ENCODE peak calls at places on chromosomes 7 and 10, in six cellular contexts. M is psoas muscle; P is BJ; Q is T follicular helper cell; V is stimulated activated CD4-positive, alpha-beta T cell treated with anti-CD3 and anti-CD28 coated beads, Interleukin-1b, Interleukin-23, amount 100 ng/mL, for 48 hours; G is hepatic stellate cell. C is an unnamed sample.

GRCh38 chr10:132699411-132700167 is 86.4 kb downstream of the NKX6-2 start:
- DNase-seq in M (peak), P (no peak), Q (no peak), V (no peak), G (no peak), C (no peak)

GRCh38 chr7:80859272-80859970 is 59.4 kb downstream of the SEMA3C start:
- DNase-seq in M (peak), P (no peak), Q (no peak), V (no peak), G (no peak), C (peak)

GRCh38 chr10:53664620-53665019 is 892.0 kb upstream of the MBL2 start:
- DNase-seq in M (no peak), P (no peak), Q (no peak), V (no peak), G (no peak), C (no peak)

GRCh38 chr10:125209591-125210373 is 49.4 kb upstream of the CTBP2 start:
- DNase-seq in M (no peak), P (peak), Q (no peak), V (no peak), G (peak), C (no peak)

GRCh38 chr7:95772771-95773581 is 622 bp downstream of the DYNC1I1 start:
- DNase-seq in M (peak), P (no peak), Q (no peak), V (no peak), G (peak), C (no peak)

GRCh38 chr10:61992683-61993629 is 91.5 kb downstream of the ARID5B start:
- DNase-seq in M (no peak), P (peak), Q (peak), V (peak), G (peak), C (peak)

GRCh38 chr10:73584737-73585136 is 6.4 kb downstream of the USP54 start:
- DNase-seq in M (no peak), P (peak), Q (no peak), V (no peak), G (no peak), C (no peak)

GRCh38 chr7:22728416-22729029 is 1.5 kb downstream of the IL6 start:
- DNase-seq in M (no peak), P (no peak), Q (no peak), V (no peak), G (no peak), C (peak)

GRCh38 chr10:58400609-58401008 is 15.4 kb downstream of the TFAM start:
- DNase-seq in M (no peak), P (no peak), Q (no peak), V (no peak), G (no peak), C (peak)

GRCh38 chr10:4285121-4285520 is 500.1 kb upstream of the KLF6 start:
- DNase-seq in M (no peak), P (no peak), Q (no peak), V (peak), G (no peak), C (no peak)

GRCh38 chr10:81920213-81920829 is 45.3 kb downstream of the NRG3 start:
- DNase-seq in M (no peak), P (no peak), Q (no peak), V (no peak), G (no peak), C (no peak)

GRCh38 chr10:89591111-89591795 is 53.8 kb downstream of the PANK1 start:
- DNase-seq in M (peak), P (no peak), Q (no peak), V (no peak), G (no peak), C (no peak)

GRCh38 chr10:32366588-32366987 is 19.6 kb upstream of the EPC1 start:
- DNase-seq in M (no peak), P (no peak), Q (no peak), V (no peak), G (no peak), C (no peak)

GRCh38 chr7:18494821-18495408 is 634 bp upstream of the HDAC9 start:
- DNase-seq in M (no peak), P (peak), Q (no peak), V (no peak), G (no peak), C (peak)

GRCh38 chr10:104076743-104077160 is 8.9 kb downstream of the COL17A1 start:
- DNase-seq in M (no peak), P (no peak), Q (no peak), V (no peak), G (no peak), C (no peak)